ENCODE peak calls at places on chromosomes 13 and 19, in eight cellular contexts. H is effector memory CD4-positive, alpha-beta T cell; T is CD8-positive, alpha-beta T cell; A is anterior cingulate cortex; I is H54; M is RPMI7951; F is cardiac fibroblast; E is small intestine. S is an unnamed sample.

GRCh38 chr19:51586103-51586728 is 15.1 kb downstream of the ZNF175 start:
- DNase-seq in T (no peak), F (no peak), I (no peak), E (no peak), H (no peak), A (no peak), M (no peak), S (no peak)

GRCh38 chr13:59946924-59947323 is 216.8 kb downstream of the DIAPH3 start:
- DNase-seq in T (no peak), I (no peak), E (no peak), F (peak), H (no peak), M (peak), A (no peak), S (no peak)

GRCh38 chr13:93932901-93933300 is 546.6 kb downstream of the DCT start:
- DNase-seq in A (no peak), T (no peak), M (no peak), I (no peak), F (no peak), H (no peak), E (no peak), S (no peak)

GRCh38 chr13:87498681-87499080 is 172.5 kb upstream of the SLITRK5 start:
- DNase-seq in I (no peak), T (no peak), H (no peak), A (no peak), E (no peak), M (no peak), F (peak), S (no peak)

GRCh38 chr19:19385900-19386339 is 19.6 kb upstream of the GATAD2A start:
- DNase-seq in T (peak), I (peak), E (no peak), A (no peak), H (peak), M (no peak), F (peak), S (no peak)

GRCh38 chr19:46878613-46879375 is 18.0 kb downstream of the ARHGAP35 start:
- DNase-seq in M (peak), A (no peak), E (no peak), H (no peak), T (no peak), I (no peak), F (peak), S (peak)

GRCh38 chr13:21176982-21177284 is 475 bp downstream of the MRPL57 start:
- DNase-seq in F (no peak), T (no peak), I (no peak), A (no peak), M (no peak), H (no peak), E (no peak), S (no peak)

GRCh38 chr19:40147693-40148347 is 43.4 kb upstream of the MAP3K10 start:
- DNase-seq in T (no peak), M (peak), E (no peak), F (peak), I (peak), A (no peak), H (no peak), S (peak)

GRCh38 chr13:49958321-49958720 is 22.2 kb upstream of the SPRYD7 start:
- DNase-seq in E (no peak), I (no peak), F (no peak), M (no peak), T (no peak), A (no peak), H (no peak), S (no peak)

GRCh38 chr13:47233734-47234133 is 336.9 kb upstream of the HTR2A start:
- DNase-seq in H (no peak), T (no peak), I (no peak), F (no peak), A (peak), M (peak), E (no peak), S (no peak)

GRCh38 chr13:22757530-22758120 is 423.2 kb upstream of the SGCG start:
- DNase-seq in A (no peak), T (no peak), E (peak), H (no peak), F (peak), M (peak), I (no peak), S (peak)

GRCh38 chr19:18506101-18506534 is 15.8 kb downstream of the ELL start:
- DNase-seq in E (peak), T (no peak), H (no peak), F (no peak), A (no peak), M (no peak), I (no peak), S (no peak)

GRCh38 chr13:109276261-109276660 is 510.1 kb downstream of the IRS2 start:
- DNase-seq in F (no peak), H (no peak), E (no peak), A (no peak), I (no peak), T (no peak), M (no peak), S (no peak)

GRCh38 chr13:114134111-114134943 is 1.9 kb upstream of the RASA3 start:
- DNase-seq in E (no peak), M (no peak), H (no peak), F (no peak), T (peak), A (no peak), I (no peak), S (no peak)

GRCh38 chr19:37997911-37998344 is 90.9 kb downstream of the SIPA1L3 start:
- DNase-seq in A (no peak), I (peak), T (no peak), F (peak), H (no peak), E (no peak), M (peak), S (peak)

GRCh38 chr19:29040951-29041350 is 172.0 kb downstream of the UQCRFS1 start:
- DNase-seq in I (no peak), M (no peak), A (no peak), F (no peak), H (no peak), E (no peak), T (no peak), S (no peak)

GRCh38 chr13:112912726-112913440 is 56.1 kb upstream of the MCF2L start:
- DNase-seq in F (no peak), A (no peak), M (no peak), H (no peak), E (no peak), T (no peak), I (no peak), S (no peak)

GRCh38 chr19:19459707-19460251 is 54.3 kb downstream of the GATAD2A start:
- DNase-seq in F (peak), H (peak), I (peak), E (peak), T (peak), A (no peak), M (peak), S (no peak)

GRCh38 chr19:371501-372160 is 27.0 kb upstream of the MIER2 start:
- DNase-seq in H (no peak), F (peak), E (peak), M (peak), I (no peak), A (no peak), T (no peak), S (no peak)

GRCh38 chr19:12799723-12800343 is 1.8 kb downstream of the PRDX2 start:
- DNase-seq in T (no peak), I (no peak), F (no peak), E (no peak), M (no peak), H (no peak), A (no peak), S (no peak)

GRCh38 chr13:48500652-48501197 is 32.2 kb downstream of the RCBTB2 start:
- DNase-seq in M (peak), E (no peak), F (peak), H (no peak), A (no peak), T (no peak), I (peak), S (peak)

GRCh38 chr13:106649495-106649894 is 81.6 kb upstream of the ARGLU1 start:
- DNase-seq in H (no peak), E (peak), T (no peak), M (peak), A (no peak), F (peak), I (peak), S (peak)

GRCh38 chr19:7109678-7110289 is 40.3 kb downstream of the ZNF557 start:
- DNase-seq in E (no peak), A (no peak), T (no peak), F (no peak), H (no peak), M (no peak), I (no peak), S (no peak)